ENCODE peak calls at places on chromosome 21, in four cellular contexts. C is posterior cingulate gyrus, Q is IMR-90, V is AG04450. B is an unnamed sample.

GRCh38 chr21:44356636-44357035 is 3.2 kb downstream of the TRPM2 start:
- DNase-seq in C (no peak), V (no peak), Q (no peak), B (no peak)

GRCh38 chr21:35309316-35309715 is 260.2 kb upstream of the RUNX1 start:
- DNase-seq in Q (no peak), V (no peak), C (no peak), B (no peak)

GRCh38 chr21:28537371-28538079 is 455.2 kb downstream of the LTN1 start:
- DNase-seq in V (peak; percentile 94), C (no peak), Q (peak; percentile 100), B (no peak)

GRCh38 chr21:15051652-15052554 is 12.9 kb downstream of the NRIP1 start:
- DNase-seq in V (no peak), Q (peak; percentile 47), C (no peak), B (no peak)

GRCh38 chr21:31557956-31558838 is 101.3 kb upstream of the SOD1 start:
- DNase-seq in Q (no peak), C (peak; percentile 58), V (no peak), B (no peak)

GRCh38 chr21:45468051-45468970 is 63.3 kb downstream of the COL18A1 start:
- DNase-seq in Q (no peak), V (no peak), C (no peak), B (no peak)

GRCh38 chr21:44618504-44618903 is 6.6 kb downstream of the KRTAP10-8 start:
- DNase-seq in V (no peak), Q (peak; percentile 14), C (no peak), B (no peak)

GRCh38 chr21:40255665-40256064 is 388.4 kb downstream of the PCP4 start:
- DNase-seq in V (no peak), Q (no peak), C (no peak), B (no peak)

GRCh38 chr21:27233514-27233913 is 266.6 kb upstream of the ADAMTS5 start:
- DNase-seq in V (no peak), Q (no peak), C (no peak), B (no peak)

GRCh38 chr21:38170283-38170682 is 86.5 kb upstream of the KCNJ15 start:
- DNase-seq in Q (peak; percentile 12), C (no peak), V (no peak), B (no peak)

GRCh38 chr21:37870229-37870628 is 46.0 kb downstream of the KCNJ6 start:
- DNase-seq in C (no peak), V (no peak), Q (no peak), B (no peak)

GRCh38 chr21:15761508-15762100 is 31.8 kb downstream of the USP25 start:
- DNase-seq in V (no peak), Q (no peak), C (no peak), B (no peak)

GRCh38 chr21:37766104-37766503 is 150.2 kb downstream of the KCNJ6 start:
- DNase-seq in V (no peak), C (no peak), Q (no peak), B (no peak)

GRCh38 chr21:35335951-35336446 is 286.9 kb upstream of the RUNX1 start:
- DNase-seq in C (no peak), Q (no peak), V (no peak), B (no peak)

GRCh38 chr21:31191553-31191952 is 152.5 kb downstream of the TIAM1 start:
- DNase-seq in Q (peak; percentile 6), C (no peak), V (no peak), B (no peak)

GRCh38 chr21:45970674-45971486 is 10.7 kb upstream of the COL6A1 start:
- DNase-seq in Q (peak; percentile 44), V (no peak), C (no peak), B (no peak)

GRCh38 chr21:16634522-16634914 is 878.3 kb upstream of the CXADR start:
- DNase-seq in C (no peak), V (no peak), Q (no peak), B (no peak)

GRCh38 chr21:15895142-15896106 is 165.6 kb downstream of the USP25 start:
- DNase-seq in Q (peak; percentile 2), V (no peak), C (no peak), B (no peak)

GRCh38 chr21:40768056-40768455 is 78.9 kb downstream of the DSCAM start:
- DNase-seq in V (no peak), C (no peak), Q (no peak), B (no peak)

GRCh38 chr21:44455524-44456206 is 355 bp downstream of the LRRC3 start:
- DNase-seq in V (no peak), C (peak; percentile 6), Q (no peak), B (no peak)

GRCh38 chr21:29293495-29293894 is 5.2 kb upstream of the BACH1 start:
- DNase-seq in C (no peak), Q (no peak), V (no peak), B (no peak)

B was measured in fibroblast of the conjunctiva.